ENCODE peak calls at places on chromosomes 6 and 20, in six cellular contexts. K, Z, B, N, L and V are unnamed samples.

GRCh38 chr20:14259691-14260090 is 77.7 kb downstream of the FLRT3 start:
- DNase-seq in K (no peak), Z (no peak), B (no peak), N (no peak), L (no peak), V (no peak)

GRCh38 chr20:12528591-12529041 is 480.2 kb upstream of the SPTLC3 start:
- DNase-seq in K (no peak), Z (no peak), B (no peak), N (no peak), L (no peak), V (no peak)

GRCh38 chr6:109662192-109662591 is 28.8 kb downstream of the AK9 start:
- DNase-seq in K (peak; percentile 57), Z (no peak), B (no peak), N (no peak), L (no peak), V (no peak)

GRCh38 chr6:170176621-170177382 is 114.1 kb downstream of the DLL1 start:
- DNase-seq in K (no peak), Z (no peak), B (peak; percentile 49), N (no peak), L (no peak), V (no peak)

GRCh38 chr6:127436578-127437110 is 22.5 kb downstream of the KIAA0408 start:
- DNase-seq in K (no peak), Z (no peak), B (no peak), N (no peak), L (no peak), V (no peak)

GRCh38 chr20:46148313-46149213 is 30.4 kb downstream of the CD40 start:
- DNase-seq in K (no peak), Z (no peak), B (no peak), N (no peak), L (no peak), V (no peak)

GRCh38 chr6:33689148-33689494 is 22.4 kb downstream of the UQCC2 start:
- DNase-seq in K (no peak), Z (no peak), B (no peak), N (no peak), L (no peak), V (no peak)

GRCh38 chr20:52676282-52676995 is 295.7 kb upstream of the TSHZ2 start:
- DNase-seq in K (no peak), Z (no peak), B (no peak), N (no peak), L (no peak), V (no peak)

GRCh38 chr6:23533954-23534725 is 591.9 kb upstream of the NRSN1 start:
- DNase-seq in K (peak; percentile 40), Z (no peak), B (peak; percentile 89), N (no peak), L (no peak), V (no peak)

GRCh38 chr6:155190667-155191066 is 73.1 kb upstream of the CLDN20 start:
- DNase-seq in K (no peak), Z (no peak), B (no peak), N (no peak), L (no peak), V (no peak)

GRCh38 chr20:53642196-53643030 is 48.8 kb upstream of the ZNF217 start:
- DNase-seq in K (peak; percentile 74), Z (no peak), B (no peak), N (peak; percentile 90), L (peak; percentile 14), V (no peak)

GRCh38 chr20:15918631-15919030 is 654.6 kb downstream of the KIF16B start:
- DNase-seq in K (no peak), Z (no peak), B (no peak), N (no peak), L (no peak), V (no peak)

GRCh38 chr6:113668712-113669408 is 188.3 kb upstream of the MARCKS start:
- DNase-seq in K (no peak), Z (no peak), B (peak; percentile 22), N (no peak), L (no peak), V (no peak)

GRCh38 chr6:7479801-7480266 is 61.6 kb upstream of the DSP start:
- DNase-seq in K (peak; percentile 52), Z (no peak), B (no peak), N (no peak), L (no peak), V (no peak)

GRCh38 chr6:144952456-144953240 is 667.5 kb downstream of the UTRN start:
- DNase-seq in K (no peak), Z (no peak), B (no peak), N (no peak), L (no peak), V (no peak)

GRCh38 chr6:14037402-14038277 is 79.9 kb upstream of the CD83 start:
- DNase-seq in K (peak; percentile 63), Z (no peak), B (no peak), N (no peak), L (no peak), V (no peak)

GRCh38 chr20:19936801-19937583 is 80.2 kb upstream of the NAA20 start:
- DNase-seq in K (no peak), Z (peak; percentile 80), B (no peak), N (no peak), L (no peak), V (no peak)

GRCh38 chr6:7051780-7052440 is 55.9 kb upstream of the RREB1 start:
- DNase-seq in K (peak; percentile 48), Z (peak; percentile 84), B (peak; percentile 74), N (no peak), L (peak; percentile 69), V (no peak)

GRCh38 chr20:46520976-46521579 is 7.7 kb upstream of the ZNF334 start:
- DNase-seq in K (peak; percentile 69), Z (no peak), B (peak; percentile 66), N (peak; percentile 35), L (peak; percentile 42), V (peak; percentile 26)

GRCh38 chr20:3229158-3229557 is 9.8 kb downstream of the SLC4A11 start:
- DNase-seq in K (no peak), Z (no peak), B (no peak), N (no peak), L (no peak), V (no peak)

GRCh38 chr6:90818163-90818562 is 231.3 kb upstream of the MAP3K7 start:
- DNase-seq in K (no peak), Z (no peak), B (no peak), N (no peak), L (no peak), V (no peak)

GRCh38 chr6:2964793-2965503 is 6.4 kb downstream of the SERPINB6 start:
- DNase-seq in K (no peak), Z (no peak), B (no peak), N (no peak), L (no peak), V (no peak)

GRCh38 chr20:57322476-57322875 is 7.1 kb upstream of the SPO11 start:
- DNase-seq in K (no peak), Z (no peak), B (no peak), N (no peak), L (no peak), V (no peak)

GRCh38 chr20:1937316-1937976 is 42.2 kb downstream of the SIRPA start:
- DNase-seq in K (no peak), Z (peak; percentile 61), B (no peak), N (no peak), L (no peak), V (no peak)